ENCODE peak calls at places on chromosomes 13 and 19, in five cellular contexts. One of them, this sample, is unnamed.

GRCh38 chr19:33267706-33268105 is 34.6 kb downstream of the CEBPA start:
- DNase-seq in progenitor cell of endocrine pancreas: no peak
- DNase-seq in fibroblast of pulmonary artery: no peak
- DNase-seq in ovary: no peak
- DNase-seq in GM06990: peak
- DNase-seq in this sample: no peak

GRCh38 chr13:100876044-100876403 is 201.4 kb upstream of the TMTC4 start:
- DNase-seq in GM06990: no peak
- DNase-seq in progenitor cell of endocrine pancreas: no peak
- DNase-seq in ovary: no peak
- DNase-seq in fibroblast of pulmonary artery: no peak
- DNase-seq in this sample: no peak

GRCh38 chr13:34863360-34864135 is 78.5 kb upstream of the NBEA start:
- DNase-seq in progenitor cell of endocrine pancreas: no peak
- DNase-seq in ovary: no peak
- DNase-seq in fibroblast of pulmonary artery: peak
- DNase-seq in GM06990: no peak
- DNase-seq in this sample: no peak

GRCh38 chr19:31413353-31413752 is 64.1 kb upstream of the TSHZ3 start:
- DNase-seq in ovary: no peak
- DNase-seq in GM06990: no peak
- DNase-seq in progenitor cell of endocrine pancreas: no peak
- DNase-seq in fibroblast of pulmonary artery: no peak
- DNase-seq in this sample: no peak

GRCh38 chr13:31818236-31818635 is 78.9 kb downstream of the RXFP2 start:
- DNase-seq in progenitor cell of endocrine pancreas: no peak
- DNase-seq in ovary: no peak
- DNase-seq in GM06990: no peak
- DNase-seq in fibroblast of pulmonary artery: no peak
- DNase-seq in this sample: no peak

GRCh38 chr13:47396915-47397314 is 500.1 kb upstream of the HTR2A start:
- DNase-seq in progenitor cell of endocrine pancreas: no peak
- DNase-seq in fibroblast of pulmonary artery: no peak
- DNase-seq in ovary: no peak
- DNase-seq in GM06990: no peak
- DNase-seq in this sample: no peak

GRCh38 chr19:3304871-3305423 is 61.4 kb upstream of the NFIC start:
- DNase-seq in progenitor cell of endocrine pancreas: peak
- DNase-seq in ovary: peak
- DNase-seq in fibroblast of pulmonary artery: peak
- DNase-seq in GM06990: no peak
- DNase-seq in this sample: peak

GRCh38 chr13:104650426-104650825 is 1584.2 kb upstream of the SLC10A2 start:
- DNase-seq in ovary: no peak
- DNase-seq in progenitor cell of endocrine pancreas: no peak
- DNase-seq in GM06990: no peak
- DNase-seq in fibroblast of pulmonary artery: no peak
- DNase-seq in this sample: no peak

GRCh38 chr19:1069009-1069779 is 2.2 kb downstream of the ARHGAP45 start:
- DNase-seq in fibroblast of pulmonary artery: no peak
- DNase-seq in ovary: no peak
- DNase-seq in progenitor cell of endocrine pancreas: no peak
- DNase-seq in GM06990: peak
- DNase-seq in this sample: peak

GRCh38 chr13:32840840-32841713 is 175.1 kb upstream of the KL start:
- DNase-seq in fibroblast of pulmonary artery: no peak
- DNase-seq in progenitor cell of endocrine pancreas: no peak
- DNase-seq in GM06990: peak
- DNase-seq in ovary: no peak
- DNase-seq in this sample: no peak

GRCh38 chr19:40604647-40605200 is 3.6 kb downstream of the LTBP4 start:
- DNase-seq in ovary: peak
- DNase-seq in progenitor cell of endocrine pancreas: no peak
- DNase-seq in fibroblast of pulmonary artery: no peak
- DNase-seq in GM06990: no peak
- DNase-seq in this sample: no peak

GRCh38 chr13:40562975-40563349 is 103.5 kb downstream of the FOXO1 start:
- DNase-seq in fibroblast of pulmonary artery: no peak
- DNase-seq in ovary: no peak
- DNase-seq in progenitor cell of endocrine pancreas: no peak
- DNase-seq in GM06990: peak
- DNase-seq in this sample: peak

GRCh38 chr13:52868190-52868589 is 19.8 kb upstream of the PCDH8 start:
- DNase-seq in progenitor cell of endocrine pancreas: no peak
- DNase-seq in GM06990: peak
- DNase-seq in fibroblast of pulmonary artery: no peak
- DNase-seq in ovary: no peak
- DNase-seq in this sample: no peak

DNA sequence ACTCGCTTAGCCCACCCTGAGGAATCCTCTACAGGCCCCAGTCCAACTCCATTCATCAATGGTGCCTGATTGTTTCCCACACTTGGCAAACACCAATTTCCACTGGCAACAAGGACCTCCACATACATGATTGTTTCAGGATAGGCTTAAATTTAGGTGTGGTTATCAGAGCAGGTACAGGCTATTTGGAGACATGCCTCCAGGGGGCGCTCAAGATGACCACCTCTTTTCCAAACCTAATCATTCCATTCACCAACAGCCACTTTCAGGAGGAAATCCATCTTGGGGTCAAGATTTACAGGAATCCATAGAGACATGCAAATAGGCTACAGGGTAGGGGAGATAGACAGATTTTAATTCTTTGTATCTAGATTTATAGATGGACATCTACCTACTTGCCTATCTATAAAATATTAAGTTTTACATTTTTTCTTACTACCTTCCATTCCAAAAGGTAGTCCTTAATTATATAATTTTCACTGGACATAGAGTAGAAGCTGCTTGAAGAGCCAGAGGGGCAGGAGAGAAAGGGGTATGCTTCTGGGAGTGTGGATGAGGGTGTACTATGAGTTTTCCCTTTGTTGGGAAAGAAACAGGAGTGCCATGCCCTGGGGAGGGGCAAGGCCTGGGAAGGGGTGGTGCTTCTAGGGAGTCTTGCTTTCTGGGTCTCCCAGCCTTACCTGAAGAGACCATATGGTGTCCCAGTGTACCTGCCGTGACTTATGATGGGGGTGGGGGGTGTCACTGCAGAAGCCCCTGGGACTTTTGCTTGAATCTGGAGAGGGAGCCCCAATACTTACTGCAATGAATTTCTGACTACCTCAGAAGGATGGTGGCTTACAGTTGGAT is 14.1 kb upstream of the PCDH8 start:
- DNase-seq in ovary: no peak
- DNase-seq in progenitor cell of endocrine pancreas: peak
- DNase-seq in GM06990: no peak
- DNase-seq in fibroblast of pulmonary artery: peak
- DNase-seq in this sample: no peak
- TF ChIP-seq CTCF in ovary: no peak
- TF ChIP-seq CTCF in progenitor cell of endocrine pancreas: peak
- TF ChIP-seq CTCF in GM06990: peak
- TF ChIP-seq CTCF in fibroblast of pulmonary artery: peak
- TF ChIP-seq CTCF in this sample: no peak

DNA sequence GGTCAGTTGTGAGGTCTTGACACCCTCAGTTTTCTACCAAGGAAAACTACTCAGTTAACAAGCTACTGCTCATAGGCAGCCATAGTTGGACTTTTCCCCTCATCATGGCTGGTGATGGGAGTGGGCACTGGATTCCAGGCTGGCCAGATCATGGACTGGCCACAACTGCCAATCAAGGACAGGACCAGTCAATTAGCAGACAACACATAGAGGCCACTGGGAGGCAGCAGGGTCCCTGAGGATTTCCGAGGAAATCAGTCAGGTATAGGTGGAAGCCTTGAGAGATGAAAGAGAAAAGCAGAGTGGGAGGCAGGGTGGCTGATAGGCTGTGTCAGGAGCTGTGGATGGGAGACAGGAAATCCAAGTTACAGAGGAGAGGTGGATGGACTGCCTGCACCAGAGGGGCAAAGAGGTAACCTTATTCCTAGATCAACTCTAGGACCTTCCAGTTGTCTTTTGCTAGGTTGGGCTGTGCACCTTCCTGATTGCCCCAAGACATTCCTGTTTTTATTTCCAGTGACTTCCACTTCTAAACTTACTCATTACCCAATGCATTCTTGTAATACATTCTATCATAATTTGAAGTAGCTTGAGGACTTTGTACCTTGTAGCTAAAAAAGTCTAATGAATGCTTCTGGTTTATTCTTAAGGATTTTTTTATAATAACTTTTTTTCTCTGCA is 361.8 kb downstream of the KCNRG start:
- DNase-seq in fibroblast of pulmonary artery: no peak
- DNase-seq in progenitor cell of endocrine pancreas: no peak
- DNase-seq in ovary: no peak
- DNase-seq in GM06990: no peak
- DNase-seq in this sample: no peak
- TF ChIP-seq CTCF in fibroblast of pulmonary artery: no peak
- TF ChIP-seq CTCF in progenitor cell of endocrine pancreas: peak
- TF ChIP-seq CTCF in ovary: no peak
- TF ChIP-seq CTCF in GM06990: no peak
- TF ChIP-seq CTCF in this sample: no peak

DNA sequence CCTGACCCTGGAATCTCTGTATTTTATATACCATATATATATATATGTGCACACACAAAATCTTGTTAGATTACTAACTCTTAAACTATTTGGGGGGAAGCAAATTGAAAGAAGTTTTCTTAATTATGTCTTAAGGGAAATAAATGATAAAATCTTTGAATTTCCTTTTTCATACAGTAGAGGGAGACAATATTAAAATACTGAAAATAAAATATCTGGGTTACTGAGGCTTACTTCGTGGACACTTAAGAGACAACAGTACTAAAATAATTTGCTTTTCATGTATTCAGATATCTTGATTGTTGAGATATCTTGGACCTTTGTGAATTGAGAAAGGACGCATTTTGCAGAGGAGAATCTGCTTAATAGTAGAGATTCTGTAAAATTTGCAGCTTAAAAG is 17.0 kb downstream of the SUGT1 start:
- DNase-seq in ovary: no peak
- DNase-seq in GM06990: no peak
- DNase-seq in progenitor cell of endocrine pancreas: no peak
- DNase-seq in fibroblast of pulmonary artery: no peak
- DNase-seq in this sample: no peak
- TF ChIP-seq CTCF in ovary: no peak
- TF ChIP-seq CTCF in GM06990: no peak
- TF ChIP-seq CTCF in progenitor cell of endocrine pancreas: no peak
- TF ChIP-seq CTCF in fibroblast of pulmonary artery: no peak
- TF ChIP-seq CTCF in this sample: no peak

DNA sequence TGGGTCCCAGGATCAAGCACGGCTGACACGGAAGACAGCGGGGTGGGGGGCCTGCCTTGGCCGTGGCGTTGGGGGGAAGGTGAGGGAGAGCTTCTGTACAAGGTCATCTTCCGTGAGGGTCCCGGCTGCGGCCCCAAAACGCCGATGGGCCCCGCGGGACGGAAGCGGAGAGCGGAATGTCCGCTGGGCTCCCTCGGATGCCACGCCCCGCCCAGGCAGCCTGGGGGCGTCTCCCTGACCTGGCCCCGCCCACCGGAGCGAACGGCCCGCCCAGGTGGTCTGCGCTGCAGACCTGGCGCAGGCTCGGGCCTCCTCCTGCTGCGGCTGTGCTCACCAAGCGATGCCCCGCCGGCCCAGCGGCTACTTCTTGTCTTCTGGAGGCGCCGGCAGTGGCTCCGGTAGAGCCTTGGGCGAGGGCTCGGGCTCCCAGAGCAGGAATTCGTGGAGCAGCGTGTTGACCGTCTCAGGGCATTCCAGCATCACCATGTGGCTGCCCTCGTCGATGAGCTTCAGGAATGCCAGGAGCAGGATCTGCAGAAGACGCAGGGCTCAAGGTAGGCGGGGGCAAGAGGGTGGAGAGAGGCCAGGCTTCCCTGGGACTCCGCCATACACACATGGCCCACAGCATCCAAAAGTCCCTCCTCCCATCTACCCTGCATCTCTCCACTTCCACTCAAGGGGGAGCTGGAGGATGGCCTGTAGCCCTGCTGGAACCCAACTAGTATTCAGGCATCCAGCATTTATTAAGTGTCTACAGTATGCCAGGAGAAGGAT is 10.7 kb downstream of the ABHD8 start:
- DNase-seq in ovary: peak
- DNase-seq in progenitor cell of endocrine pancreas: peak
- DNase-seq in GM06990: peak
- DNase-seq in fibroblast of pulmonary artery: peak
- DNase-seq in this sample: peak
- TF ChIP-seq CTCF in ovary: peak
- TF ChIP-seq CTCF in progenitor cell of endocrine pancreas: peak
- TF ChIP-seq CTCF in GM06990: peak
- TF ChIP-seq CTCF in fibroblast of pulmonary artery: peak
- TF ChIP-seq CTCF in this sample: no peak

GRCh38 chr13:91922969-91923592 is 524.7 kb downstream of the GPC5 start:
- DNase-seq in progenitor cell of endocrine pancreas: no peak
- DNase-seq in GM06990: no peak
- DNase-seq in fibroblast of pulmonary artery: peak
- DNase-seq in ovary: no peak
- DNase-seq in this sample: no peak
- TF ChIP-seq CTCF in progenitor cell of endocrine pancreas: peak
- TF ChIP-seq CTCF in GM06990: peak
- TF ChIP-seq CTCF in fibroblast of pulmonary artery: no peak
- TF ChIP-seq CTCF in ovary: no peak
- TF ChIP-seq CTCF in this sample: no peak

GRCh38 chr19:23439623-23440022 is 44.4 kb upstream of the ZNF91 start:
- DNase-seq in GM06990: no peak
- DNase-seq in ovary: no peak
- DNase-seq in fibroblast of pulmonary artery: no peak
- DNase-seq in progenitor cell of endocrine pancreas: no peak
- DNase-seq in this sample: no peak
- TF ChIP-seq CTCF in GM06990: peak
- TF ChIP-seq CTCF in ovary: no peak
- TF ChIP-seq CTCF in fibroblast of pulmonary artery: peak
- TF ChIP-seq CTCF in progenitor cell of endocrine pancreas: no peak
- TF ChIP-seq CTCF in this sample: no peak

This sample was measured in activated B cell treated with CpG ODN at 0.5 μM for 24 hours.